ENCODE peak calls at places on chromosomes 2 and 18, in ten cellular contexts. F, Q, K, N, D, R, Z, W, H and E are unnamed samples.

GRCh38 chr2:220076734-220077133 is 449.3 kb downstream of the SLC4A3 start:
- DNase-seq in F (peak), Q (peak), K (no peak), N (no peak), D (no peak), R (peak), Z (no peak), W (peak), H (no peak), E (peak)

GRCh38 chr2:8579686-8580085 is 102.2 kb upstream of the ID2 start:
- DNase-seq in F (no peak), Q (no peak), K (no peak), N (no peak), D (no peak), R (no peak), Z (no peak), W (peak), H (no peak), E (no peak)

GRCh38 chr2:2701813-2702212 is 370.7 kb upstream of the MYT1L start:
- DNase-seq in F (no peak), Q (no peak), K (no peak), N (no peak), D (no peak), R (no peak), Z (no peak), W (no peak), H (no peak), E (no peak)

GRCh38 chr2:191740016-191740419 is 62.1 kb downstream of the NABP1 start:
- DNase-seq in F (no peak), Q (peak), K (no peak), N (no peak), D (no peak), R (no peak), Z (no peak), W (no peak), H (no peak), E (no peak)

GRCh38 chr18:44887227-44887631 is 206.5 kb downstream of the SETBP1 start:
- DNase-seq in F (peak), Q (peak), K (peak), N (no peak), D (no peak), R (no peak), Z (no peak), W (no peak), H (peak), E (peak)

GRCh38 chr2:66495788-66496640 is 61.1 kb downstream of the MEIS1 start:
- DNase-seq in F (peak), Q (peak), K (no peak), N (no peak), D (no peak), R (peak), Z (peak), W (peak), H (peak), E (peak)

GRCh38 chr2:101306410-101306809 is 2.1 kb downstream of the RNF149 start:
- DNase-seq in F (peak), Q (no peak), K (no peak), N (no peak), D (no peak), R (no peak), Z (no peak), W (no peak), H (no peak), E (no peak)

GRCh38 chr2:212905640-212906201 is 245.7 kb downstream of the IKZF2 start:
- DNase-seq in F (no peak), Q (peak), K (no peak), N (no peak), D (no peak), R (no peak), Z (no peak), W (no peak), H (peak), E (peak)

GRCh38 chr2:95274291-95275150 is at the start of gene PROM2:
- DNase-seq in F (no peak), Q (no peak), K (no peak), N (no peak), D (no peak), R (no peak), Z (no peak), W (peak), H (peak), E (no peak)

GRCh38 chr2:63614983-63615945 is 26.5 kb downstream of the MDH1 start:
- DNase-seq in F (peak), Q (peak), K (no peak), N (no peak), D (no peak), R (peak), Z (peak), W (peak), H (peak), E (peak)

GRCh38 chr2:127893033-127893432 is 7.3 kb upstream of the AMMECR1L start:
- DNase-seq in F (no peak), Q (no peak), K (no peak), N (no peak), D (no peak), R (no peak), Z (no peak), W (no peak), H (no peak), E (no peak)

GRCh38 chr18:36889742-36890141 is 60.8 kb downstream of the KIAA1328 start:
- DNase-seq in F (no peak), Q (no peak), K (no peak), N (no peak), D (no peak), R (no peak), Z (no peak), W (no peak), H (no peak), E (no peak)

GRCh38 chr18:32770651-32771168 is 2.1 kb downstream of the KLHL14 start:
- DNase-seq in F (peak), Q (no peak), K (peak), N (no peak), D (no peak), R (no peak), Z (no peak), W (peak), H (no peak), E (no peak)

GRCh38 chr2:26344581-26345283 is 1.2 kb upstream of the SELENOI start:
- DNase-seq in F (no peak), Q (peak), K (no peak), N (no peak), D (no peak), R (no peak), Z (peak), W (no peak), H (no peak), E (no peak)

GRCh38 chr18:80171190-80171872 is 62.3 kb downstream of the ADNP2 start:
- DNase-seq in F (peak), Q (peak), K (peak), N (no peak), D (no peak), R (no peak), Z (peak), W (peak), H (peak), E (peak)

GRCh38 chr2:172216348-172216933 is 113.7 kb upstream of the DLX2 start:
- DNase-seq in F (no peak), Q (no peak), K (no peak), N (no peak), D (no peak), R (no peak), Z (no peak), W (no peak), H (no peak), E (no peak)

GRCh38 chr2:158004131-158004530 is 97.5 kb upstream of the UPP2 start:
- DNase-seq in F (no peak), Q (peak), K (no peak), N (no peak), D (no peak), R (no peak), Z (peak), W (no peak), H (peak), E (peak)